ENCODE peak calls at places on chromosomes 2 and 18, in eight cellular contexts. G, E, Y, F, H, T, N and R are unnamed samples.

GRCh38 chr18:68316636-68317035 is 398.3 kb downstream of the TMX3 start:
- DNase-seq in N (no peak), Y (no peak), G (no peak), T (no peak), H (no peak), F (no peak), E (no peak), R (no peak)

GRCh38 chr18:75269140-75269676 is 58.6 kb downstream of the TSHZ1 start:
- DNase-seq in G (no peak), T (no peak), F (no peak), H (no peak), Y (no peak), N (no peak), E (no peak), R (no peak)

GRCh38 chr2:69742170-69742952 is 427 bp downstream of the ANXA4 start:
- DNase-seq in T (peak; percentile 48), G (no peak), H (no peak), E (peak; percentile 27), F (no peak), N (no peak), Y (peak; percentile 27), R (no peak)

GRCh38 chr18:37408676-37409305 is 156.8 kb downstream of the CELF4 start:
- DNase-seq in G (no peak), Y (no peak), H (no peak), T (no peak), N (no peak), F (no peak), E (no peak), R (no peak)

GRCh38 chr2:53969285-53970094 is 1.3 kb downstream of the PSME4 start:
- DNase-seq in F (no peak), Y (no peak), E (no peak), T (peak; percentile 81), H (no peak), G (no peak), N (peak; percentile 72), R (no peak)

GRCh38 chr2:8625399-8626283 is 56.2 kb upstream of the ID2 start:
- DNase-seq in F (no peak), N (no peak), G (no peak), H (no peak), E (no peak), T (peak; percentile 57), Y (no peak), R (no peak)

GRCh38 chr2:2523395-2524339 is 192.6 kb upstream of the MYT1L start:
- DNase-seq in H (no peak), N (no peak), T (no peak), F (no peak), G (no peak), Y (no peak), E (no peak), R (no peak)

GRCh38 chr2:204022550-204022949 is 86.0 kb downstream of the ICOS start:
- DNase-seq in Y (no peak), G (no peak), F (no peak), T (no peak), H (no peak), N (no peak), E (no peak), R (no peak)

GRCh38 chr18:36628435-36629094 is 200.2 kb downstream of the TPGS2 start:
- DNase-seq in Y (no peak), T (no peak), H (no peak), N (no peak), F (no peak), E (no peak), G (no peak), R (no peak)

GRCh38 chr2:64645014-64645418 is 8.7 kb downstream of the SERTAD2 start:
- DNase-seq in Y (peak; percentile 53), G (no peak), T (peak; percentile 75), F (no peak), N (peak; percentile 90), E (peak; percentile 66), H (no peak), R (peak; percentile 63)

GRCh38 chr2:88416016-88416663 is 36.4 kb downstream of the FOXI3 start:
- DNase-seq in E (no peak), N (no peak), T (no peak), Y (no peak), H (no peak), F (no peak), G (no peak), R (no peak)

GRCh38 chr2:73081181-73081671 is 9.7 kb upstream of the SFXN5 start:
- DNase-seq in H (no peak), N (no peak), E (no peak), Y (no peak), F (no peak), G (no peak), T (no peak), R (no peak)

GRCh38 chr2:84247532-84247931 is 211.5 kb downstream of the SUCLG1 start:
- DNase-seq in E (no peak), F (no peak), H (no peak), T (peak; percentile 12), Y (no peak), G (peak; percentile 46), N (no peak), R (no peak)

GRCh38 chr18:6816154-6816553 is 86.6 kb downstream of the ARHGAP28 start:
- DNase-seq in F (no peak), G (no peak), E (no peak), H (no peak), N (no peak), T (no peak), Y (no peak), R (no peak)

GRCh38 chr18:13376298-13376840 is 157.8 kb downstream of the LDLRAD4 start:
- DNase-seq in N (no peak), E (no peak), Y (no peak), G (no peak), H (no peak), T (no peak), F (no peak), R (no peak)

GRCh38 chr2:143939976-143940375 is 579.9 kb downstream of the ZEB2 start:
- DNase-seq in T (no peak), G (no peak), Y (no peak), N (no peak), E (peak; percentile 30), F (no peak), H (no peak), R (no peak)

GRCh38 chr18:13660510-13660909 is 65.8 kb downstream of the FAM210A start:
- DNase-seq in G (no peak), H (no peak), T (no peak), Y (no peak), N (no peak), F (no peak), E (no peak), R (no peak)

GRCh38 chr18:73831688-73832087 is 315.9 kb downstream of the FBXO15 start:
- DNase-seq in N (no peak), T (no peak), H (no peak), F (no peak), G (no peak), E (no peak), Y (no peak), R (no peak)

GRCh38 chr2:200443376-200443775 is 66.5 kb downstream of the KCTD18 start:
- DNase-seq in E (no peak), H (no peak), F (no peak), T (no peak), N (no peak), G (no peak), Y (no peak), R (no peak)

GRCh38 chr2:33274524-33274923 is 201.9 kb upstream of the RASGRP3 start:
- DNase-seq in G (no peak), T (no peak), N (peak; percentile 40), E (no peak), F (no peak), H (no peak), Y (no peak), R (no peak)

GRCh38 chr2:33276868-33277503 is 199.5 kb upstream of the RASGRP3 start:
- DNase-seq in E (peak; percentile 57), F (no peak), T (no peak), N (no peak), G (no peak), Y (no peak), H (no peak), R (no peak)

GRCh38 chr2:33273479-33273878 is 203.0 kb upstream of the RASGRP3 start:
- DNase-seq in E (no peak), F (no peak), H (no peak), N (no peak), T (no peak), Y (no peak), G (no peak), R (no peak)

GRCh38 chr2:33278245-33278943 is 198.1 kb upstream of the RASGRP3 start:
- DNase-seq in G (peak; percentile 34), Y (no peak), F (no peak), N (no peak), H (no peak), E (peak; percentile 38), T (no peak), R (no peak)

GRCh38 chr2:33275689-33276444 is 200.6 kb upstream of the RASGRP3 start:
- DNase-seq in E (peak; percentile 62), G (peak; percentile 25), N (peak; percentile 71), H (no peak), F (no peak), T (peak; percentile 94), Y (no peak), R (no peak)
- TF ChIP-seq POLR2A in E (no peak), G (no peak), N (no peak), H (no peak), F (no peak), T (no peak), Y (no peak), R (no peak)

GRCh38 chr2:105397959-105398521 is 811 bp downstream of the FHL2 start:
- DNase-seq in H (no peak), F (no peak), N (peak; percentile 53), G (no peak), E (no peak), T (no peak), Y (no peak), R (no peak)
- TF ChIP-seq POLR2A in H (no peak), F (no peak), N (no peak), G (no peak), E (no peak), T (no peak), Y (no peak), R (no peak)

DNA sequence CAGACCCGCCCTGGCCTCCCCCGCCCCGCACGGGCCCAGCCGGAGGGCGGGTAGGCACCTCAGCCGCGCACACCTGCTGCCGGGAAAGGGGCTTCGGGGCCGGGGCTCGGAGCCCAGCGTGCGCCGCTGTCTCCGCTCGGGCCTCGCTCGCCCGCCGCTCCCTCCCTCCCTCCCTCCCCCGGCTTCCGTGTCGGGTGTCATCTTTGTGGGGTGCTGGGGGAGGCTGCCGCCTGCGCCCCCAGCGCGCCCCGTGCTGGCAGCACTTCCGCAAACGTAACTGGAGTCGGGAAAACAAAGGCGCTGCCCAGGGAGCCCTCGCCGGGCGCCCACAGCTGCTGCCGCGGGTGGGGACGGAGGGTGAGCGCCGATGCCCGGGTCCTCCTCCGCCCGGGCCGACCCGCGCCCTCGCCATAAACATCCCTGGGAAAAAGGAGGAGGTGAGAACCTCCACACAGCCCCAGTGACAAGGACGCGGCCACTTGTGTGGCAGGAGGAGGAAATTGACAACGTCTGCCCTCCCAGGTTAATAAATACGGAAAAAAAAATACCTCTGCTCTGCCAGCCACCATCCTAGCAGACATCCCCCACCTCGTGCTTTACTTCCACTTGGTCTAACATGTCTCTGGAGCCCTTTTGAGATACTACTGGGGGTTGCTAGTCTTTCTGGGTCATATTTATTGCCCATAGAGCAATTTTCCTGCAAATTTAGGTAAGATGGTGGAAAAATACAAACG is 550 bp downstream of the MFSD6 start:
- DNase-seq in H (peak; percentile 54), N (peak; percentile 50), Y (peak; percentile 57), F (no peak), T (peak; percentile 53), G (peak; percentile 56), E (peak; percentile 32), R (peak; percentile 72)
- TF ChIP-seq POLR2A in H (no peak), N (no peak), Y (peak; percentile 77), F (peak; percentile 82), T (peak; percentile 9), G (peak; percentile 38), E (no peak), R (peak; percentile 71)

GRCh38 chr2:189660803-189661147 is 484 bp upstream of the ASNSD1 start:
- DNase-seq in H (no peak), N (no peak), F (no peak), T (no peak), Y (no peak), E (no peak), G (no peak), R (no peak)
- TF ChIP-seq POLR2A in H (no peak), N (no peak), F (no peak), T (no peak), Y (no peak), E (no peak), G (no peak), R (no peak)